ENCODE peak calls at places on chromosomes 3 and 15, in six cellular contexts. C is endothelial cell; T is amniotic epithelial cell; H is M059J; B is HuH-7; X is stimulated activated CD4-positive, alpha-beta T cell treated with anti-CD3 and anti-CD28 coated beads, Interleukin-4, amount 100 ng/mL, for 1 hour. W is an unnamed sample.

GRCh38 chr3:522888-523287 is 326.3 kb downstream of the CHL1 start:
- DNase-seq in C (no peak), T (no peak), H (no peak), B (no peak), X (no peak), W (no peak)

GRCh38 chr15:28953573-28954195 is 67.9 kb downstream of the APBA2 start:
- DNase-seq in C (no peak), T (no peak), H (no peak), B (no peak), X (no peak), W (no peak)

GRCh38 chr15:81108427-81108826 is 25.6 kb upstream of the CFAP161 start:
- DNase-seq in C (peak), T (no peak), H (no peak), B (peak), X (peak), W (no peak)

GRCh38 chr15:90903733-90904536 is 833 bp downstream of the MAN2A2 start:
- DNase-seq in C (peak), T (no peak), H (no peak), B (peak), X (no peak), W (no peak)

GRCh38 chr15:76380249-76380648 is 43.7 kb downstream of the ISL2 start:
- DNase-seq in C (no peak), T (no peak), H (peak), B (no peak), X (no peak), W (no peak)

GRCh38 chr15:91298101-91298500 is 198.0 kb downstream of the SV2B start:
- DNase-seq in C (no peak), T (no peak), H (no peak), B (no peak), X (no peak), W (no peak)

GRCh38 chr3:27720029-27720518 is 2.0 kb downstream of the EOMES start:
- DNase-seq in C (no peak), T (no peak), H (no peak), B (no peak), X (no peak), W (no peak)

GRCh38 chr15:40918799-40919392 is 10.2 kb upstream of the DLL4 start:
- DNase-seq in C (no peak), T (no peak), H (no peak), B (no peak), X (no peak), W (no peak)

GRCh38 chr15:88479169-88479568 is 11.7 kb downstream of the MRPS11 start:
- DNase-seq in C (no peak), T (no peak), H (peak), B (no peak), X (no peak), W (no peak)

GRCh38 chr3:86973440-86973839 is 17.5 kb downstream of the VGLL3 start:
- DNase-seq in C (no peak), T (peak), H (peak), B (no peak), X (no peak), W (peak)

GRCh38 chr15:101525087-101525669 is 35.7 kb upstream of the PCSK6 start:
- DNase-seq in C (no peak), T (no peak), H (no peak), B (no peak), X (no peak), W (no peak)

GRCh38 chr3:194617827-194618226 is 15.4 kb downstream of the TMEM44 start:
- DNase-seq in C (no peak), T (peak), H (peak), B (no peak), X (no peak), W (peak)

GRCh38 chr3:56421205-56421604 is 47.1 kb downstream of the ERC2 start:
- DNase-seq in C (no peak), T (peak), H (no peak), B (no peak), X (no peak), W (no peak)

GRCh38 chr3:137787520-137787919 is 23.4 kb downstream of the SOX14 start:
- DNase-seq in C (no peak), T (no peak), H (no peak), B (no peak), X (no peak), W (no peak)

GRCh38 chr15:77623008-77623877 is 9.5 kb downstream of the LINGO1 start:
- DNase-seq in C (no peak), T (no peak), H (no peak), B (no peak), X (no peak), W (no peak)

GRCh38 chr15:67091073-67091965 is 25.9 kb downstream of the SMAD3 start:
- DNase-seq in C (no peak), T (peak), H (peak), B (no peak), X (peak), W (peak)

GRCh38 chr3:195183071-195183776 is 87.7 kb downstream of the XXYLT1 start:
- DNase-seq in C (no peak), T (no peak), H (no peak), B (no peak), X (no peak), W (no peak)

GRCh38 chr3:113695818-113696645 is at the start of gene USF3:
- DNase-seq in C (peak), T (peak), H (peak), B (peak), X (peak), W (peak)

GRCh38 chr3:100002599-100003350 is 111.5 kb downstream of the FILIP1L start:
- DNase-seq in C (no peak), T (peak), H (peak), B (peak), X (no peak), W (peak)

GRCh38 chr3:66442254-66443249 is 58.3 kb downstream of the LRIG1 start:
- DNase-seq in C (peak), T (peak), H (peak), B (peak), X (no peak), W (peak)

GRCh38 chr3:105944281-105944680 is 75.5 kb upstream of the CBLB start:
- DNase-seq in C (no peak), T (no peak), H (peak), B (no peak), X (no peak), W (peak)